ENCODE peak calls at places on chromosome 18, in four cellular contexts. U is HepG2, Q is K562, B is HCT116. S is an unnamed sample.

GRCh38 chr18:73829146-73829545 is 318.5 kb downstream of the FBXO15 start:
- DNase-seq in Q (no peak), U (no peak), B (no peak), S (no peak)

GRCh38 chr18:3207565-3207964 is 12.2 kb downstream of the MYOM1 start:
- DNase-seq in B (peak; percentile 22), U (peak; percentile 37), Q (no peak), S (no peak)

GRCh38 chr18:31225668-31226067 is 63.0 kb upstream of the DSC1 start:
- DNase-seq in B (no peak), Q (no peak), U (peak; percentile 89), S (no peak)

GRCh38 chr18:35478520-35479435 is 19.0 kb downstream of the INO80C start:
- DNase-seq in U (peak; percentile 97), B (peak; percentile 95), Q (no peak), S (no peak)

GRCh38 chr18:35861367-35862114 is 110.9 kb upstream of the RMP24 start:
- DNase-seq in U (no peak), B (no peak), Q (no peak), S (no peak)

GRCh38 chr18:36572135-36572856 is 256.5 kb downstream of the TPGS2 start:
- DNase-seq in B (peak; percentile 8), U (peak; percentile 19), Q (no peak), S (no peak)

GRCh38 chr18:12769136-12769535 is 66.3 kb downstream of the PSMG2 start:
- DNase-seq in U (no peak), Q (no peak), B (no peak), S (no peak)

GRCh38 chr18:33231474-33232317 is 208.8 kb downstream of the CCDC178 start:
- DNase-seq in B (peak; percentile 19), U (peak; percentile 75), Q (peak; percentile 56), S (peak; percentile 84)

GRCh38 chr18:75106746-75107145 is 102.2 kb downstream of the PTGR3 start:
- DNase-seq in U (no peak), B (no peak), Q (no peak), S (no peak)

GRCh38 chr18:32770181-32770650 is 2.6 kb downstream of the KLHL14 start:
- DNase-seq in U (peak; percentile 23), B (no peak), Q (no peak), S (no peak)

GRCh38 chr18:80197490-80197889 is 49.8 kb downstream of the PARD6G start:
- DNase-seq in B (no peak), U (no peak), Q (no peak), S (peak; percentile 39)

GRCh38 chr18:9705183-9705864 is 2.8 kb upstream of the RAB31 start:
- DNase-seq in B (no peak), Q (peak; percentile 55), U (no peak), S (no peak)

GRCh38 chr18:76495435-76496199 is 575 bp upstream of the ZNF516 start:
- DNase-seq in B (no peak), U (peak; percentile 65), Q (no peak), S (peak; percentile 81)

GRCh38 chr18:49839012-49839411 is 25.7 kb upstream of the ACAA2 start:
- DNase-seq in B (peak; percentile 49), Q (no peak), U (no peak), S (no peak)

GRCh38 chr18:31581498-31582197 is 10.0 kb upstream of the TTR start:
- DNase-seq in Q (no peak), U (peak; percentile 34), B (no peak), S (no peak)

GRCh38 chr18:50193796-50194622 is 938 bp downstream of the MYO5B start:
- DNase-seq in U (no peak), Q (no peak), B (no peak), S (peak; percentile 64)

GRCh38 chr18:36412778-36413177 is 115.3 kb downstream of the FHOD3 start:
- DNase-seq in U (peak; percentile 29), B (no peak), Q (no peak), S (no peak)

GRCh38 chr18:582465-582864 is 2.3 kb downstream of the CETN1 start:
- DNase-seq in B (no peak), Q (no peak), U (no peak), S (no peak)

GRCh38 chr18:24731981-24732380 is 271.5 kb downstream of the HRH4 start:
- DNase-seq in Q (no peak), B (no peak), U (no peak), S (no peak)

GRCh38 chr18:78406743-78407455 is 572.7 kb upstream of the SALL3 start:
- DNase-seq in B (no peak), U (no peak), Q (no peak), S (no peak)

GRCh38 chr18:49359732-49360444 is 100.6 kb downstream of the DYM start:
- DNase-seq in Q (no peak), U (no peak), B (no peak), S (no peak)

GRCh38 chr18:76795981-76796380 is 26.4 kb upstream of the ZNF236 start:
- DNase-seq in Q (no peak), B (no peak), U (no peak), S (peak; percentile 39)

GRCh38 chr18:49569701-49570100 is 7.8 kb downstream of the LIPG start:
- DNase-seq in U (no peak), Q (no peak), B (no peak), S (no peak)

GRCh38 chr18:21444465-21445023 is 156.0 kb downstream of the ESCO1 start:
- DNase-seq in Q (peak; percentile 24), U (peak; percentile 54), B (peak; percentile 64), S (no peak)

GRCh38 chr18:75421656-75422055 is 5.8 kb downstream of the SMIM21 start:
- DNase-seq in B (no peak), Q (no peak), U (no peak), S (no peak)

GRCh38 chr18:37253424-37254255 is 312.0 kb downstream of the CELF4 start:
- DNase-seq in U (no peak), Q (peak; percentile 100), B (no peak), S (peak; percentile 78)

GRCh38 chr18:5728566-5728965 is 166.8 kb downstream of the TMEM200C start:
- DNase-seq in Q (no peak), U (no peak), B (no peak), S (no peak)

GRCh38 chr18:79515331-79515730 is 119.6 kb downstream of the NFATC1 start:
- DNase-seq in Q (no peak), B (no peak), U (no peak), S (no peak)

GRCh38 chr18:52716926-52717325 is 376.9 kb downstream of the DCC start:
- DNase-seq in B (no peak), U (peak; percentile 27), Q (no peak), S (no peak)

GRCh38 chr18:3480827-3481226 is 30.9 kb downstream of the TGIF1 start:
- DNase-seq in Q (no peak), U (no peak), B (no peak), S (no peak)

DNA sequence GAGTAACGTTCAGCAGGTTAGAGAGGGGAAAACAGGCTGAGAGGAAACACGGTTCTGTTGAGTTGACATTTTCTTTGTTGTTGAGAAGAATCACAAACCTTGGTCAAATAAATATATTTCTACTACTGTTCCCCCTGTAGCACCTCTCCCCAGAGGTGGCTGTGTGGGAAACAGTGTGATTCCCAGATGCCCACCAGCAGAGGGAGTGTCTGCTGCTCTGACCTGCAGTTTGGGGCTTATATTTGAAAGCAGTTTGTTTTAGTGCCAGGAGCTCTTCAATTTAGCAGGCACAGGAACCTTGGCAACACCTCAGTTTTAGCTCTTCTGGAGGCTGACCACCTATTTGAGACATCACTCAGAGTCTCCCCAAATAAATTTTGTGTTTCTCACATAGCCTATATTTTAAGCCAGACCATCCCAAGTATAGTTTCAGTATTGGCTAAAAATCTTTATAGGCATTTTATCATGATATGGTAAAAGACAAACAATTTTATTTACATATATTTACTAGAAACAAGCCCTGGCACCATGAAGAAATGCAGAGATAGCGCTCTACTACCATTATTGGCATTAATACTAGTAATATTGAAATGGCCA is 75.7 kb downstream of the PIK3C3 start:
- DNase-seq in Q (peak; percentile 5), B (no peak), U (peak; percentile 16), S (peak; percentile 57)
- TF ChIP-seq YY1 in Q (no peak), B (no peak), U (no peak), S (no peak)

GRCh38 chr18:58225101-58225500 is 181.1 kb downstream of the NEDD4L start:
- DNase-seq in U (no peak), B (no peak), Q (no peak), S (no peak)
- TF ChIP-seq FOSL1 in U (no peak), B (no peak), Q (no peak), S (no peak)

GRCh38 chr18:56083097-56083865 is 495.3 kb upstream of the TCF4 start:
- DNase-seq in U (no peak), B (no peak), Q (no peak), S (no peak)
- TF ChIP-seq CEBPB in U (no peak), B (no peak), Q (no peak), S (no peak)

DNA sequence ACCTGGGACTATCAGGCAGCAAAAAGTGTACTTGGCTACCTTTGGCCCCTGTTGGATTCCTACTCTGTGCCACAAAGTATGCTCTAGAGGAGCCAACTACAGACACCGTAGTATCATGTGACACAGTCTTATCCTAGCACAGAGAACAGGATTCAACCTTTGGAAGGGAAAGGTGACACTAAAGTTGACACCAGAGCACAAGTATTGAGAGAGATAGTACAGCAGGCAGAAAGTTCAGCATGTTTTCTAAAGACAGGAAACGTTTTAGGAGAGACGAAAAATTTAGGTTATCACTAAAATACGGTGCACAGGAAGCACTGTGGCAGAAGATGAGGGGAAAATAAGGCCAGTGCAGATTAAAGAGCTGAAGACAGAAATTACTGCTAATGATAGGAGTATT is 18.6 kb downstream of the SMAD2 start:
- DNase-seq in U (peak; percentile 52), B (no peak), Q (peak; percentile 34), S (no peak)
- TF ChIP-seq YY1 in U (no peak), B (no peak), Q (no peak), S (no peak)

DNA sequence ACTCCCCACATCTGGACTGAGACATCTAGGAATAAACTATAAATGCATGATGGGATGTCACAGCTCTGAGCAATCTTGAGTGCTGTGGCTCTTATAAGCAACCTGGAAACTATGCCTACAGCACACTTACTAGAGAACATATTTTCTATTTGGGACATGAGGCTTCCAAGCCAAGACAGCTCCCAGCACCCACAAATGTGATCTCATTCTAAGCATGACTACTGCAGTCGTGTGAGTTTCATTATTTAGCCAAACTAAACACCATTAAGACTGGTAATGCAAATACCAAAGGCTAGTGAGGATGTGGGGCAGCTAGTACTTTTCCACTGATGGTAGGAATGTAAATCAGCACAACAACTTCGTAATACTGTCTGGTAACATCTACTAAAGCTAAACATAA is 72.5 kb downstream of the RTTN start:
- DNase-seq in B (no peak), U (peak; percentile 10), Q (no peak), S (no peak)
- TF ChIP-seq FOSL1 in B (no peak), U (no peak), Q (no peak), S (no peak)

DNA sequence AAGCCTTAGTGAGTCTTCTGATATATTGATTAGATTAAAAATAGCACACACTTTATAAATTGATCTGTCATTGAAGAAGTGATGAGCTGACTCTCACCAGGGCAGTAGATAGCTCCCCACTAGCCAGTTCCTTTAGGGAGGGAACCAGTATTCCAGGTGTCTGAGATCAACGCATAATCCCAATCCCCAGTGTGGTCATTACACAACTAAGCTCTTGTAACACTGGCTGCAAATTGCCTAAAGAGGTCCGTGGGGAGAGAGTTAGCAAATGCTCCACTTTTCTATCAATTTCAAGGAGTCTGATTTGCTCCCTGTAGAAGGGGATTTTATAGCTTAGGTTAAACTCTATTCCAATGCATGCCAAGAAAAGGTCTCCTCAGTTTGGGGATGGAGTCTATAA is 7.7 kb downstream of the SLC14A1 start:
- DNase-seq in U (no peak), Q (no peak), B (no peak), S (no peak)
- TF ChIP-seq CEBPB in U (no peak), Q (no peak), B (no peak), S (no peak)